ENCODE peak calls at places on chromosomes 5 and 9, in nine cellular contexts. One of them, this sample, is unnamed.

GRCh38 chr9:117013596-117013995 is 326.5 kb downstream of the TRIM32 start:
- DNase-seq in HCT116: no peak
- DNase-seq in neuronal stem cell: no peak
- DNase-seq in GM23248: no peak
- DNase-seq in neural progenitor cell: no peak
- DNase-seq in mesendoderm: no peak
- DNase-seq in A549: no peak
- DNase-seq in fibroblast of lung: no peak
- DNase-seq in astrocyte: no peak
- DNase-seq in this sample: no peak

GRCh38 chr9:20417695-20418094 is 204.6 kb downstream of the MLLT3 start:
- DNase-seq in HCT116: no peak
- DNase-seq in GM23248: no peak
- DNase-seq in neuronal stem cell: no peak
- DNase-seq in neural progenitor cell: no peak
- DNase-seq in A549: no peak
- DNase-seq in fibroblast of lung: no peak
- DNase-seq in mesendoderm: no peak
- DNase-seq in astrocyte: no peak
- DNase-seq in this sample: no peak

GRCh38 chr9:86749530-86750275 is 197.6 kb downstream of the GAS1 start:
- DNase-seq in HCT116: no peak
- DNase-seq in astrocyte: peak
- DNase-seq in neuronal stem cell: no peak
- DNase-seq in mesendoderm: no peak
- DNase-seq in A549: no peak
- DNase-seq in neural progenitor cell: no peak
- DNase-seq in GM23248: peak
- DNase-seq in fibroblast of lung: peak
- DNase-seq in this sample: no peak

GRCh38 chr5:96149021-96149420 is 187.4 kb upstream of the ELL2 start:
- DNase-seq in A549: no peak
- DNase-seq in GM23248: no peak
- DNase-seq in HCT116: no peak
- DNase-seq in neuronal stem cell: no peak
- DNase-seq in neural progenitor cell: no peak
- DNase-seq in fibroblast of lung: no peak
- DNase-seq in astrocyte: no peak
- DNase-seq in mesendoderm: no peak
- DNase-seq in this sample: no peak

GRCh38 chr9:101977614-101978210 is 239.3 kb upstream of the GRIN3A start:
- DNase-seq in neuronal stem cell: no peak
- DNase-seq in neural progenitor cell: no peak
- DNase-seq in mesendoderm: peak
- DNase-seq in fibroblast of lung: peak
- DNase-seq in GM23248: peak
- DNase-seq in astrocyte: no peak
- DNase-seq in HCT116: peak
- DNase-seq in A549: no peak
- DNase-seq in this sample: peak

GRCh38 chr5:1416856-1417469 is 28.3 kb downstream of the SLC6A3 start:
- DNase-seq in neural progenitor cell: no peak
- DNase-seq in astrocyte: no peak
- DNase-seq in mesendoderm: no peak
- DNase-seq in A549: no peak
- DNase-seq in fibroblast of lung: no peak
- DNase-seq in GM23248: no peak
- DNase-seq in HCT116: no peak
- DNase-seq in neuronal stem cell: no peak
- DNase-seq in this sample: no peak

GRCh38 chr9:17824191-17824926 is 245.5 kb downstream of the SH3GL2 start:
- DNase-seq in neural progenitor cell: peak
- DNase-seq in GM23248: no peak
- DNase-seq in astrocyte: peak
- DNase-seq in neuronal stem cell: peak
- DNase-seq in HCT116: no peak
- DNase-seq in fibroblast of lung: no peak
- DNase-seq in mesendoderm: peak
- DNase-seq in A549: no peak
- DNase-seq in this sample: peak

GRCh38 chr5:143134269-143134668 is 269.2 kb downstream of the NR3C1 start:
- DNase-seq in neural progenitor cell: peak
- DNase-seq in HCT116: no peak
- DNase-seq in fibroblast of lung: no peak
- DNase-seq in neuronal stem cell: peak
- DNase-seq in A549: no peak
- DNase-seq in astrocyte: peak
- DNase-seq in mesendoderm: no peak
- DNase-seq in GM23248: peak
- DNase-seq in this sample: no peak

GRCh38 chr5:97839338-97840081 is 656.5 kb upstream of the RIOK2 start:
- DNase-seq in astrocyte: peak
- DNase-seq in A549: no peak
- DNase-seq in GM23248: peak
- DNase-seq in neural progenitor cell: no peak
- DNase-seq in mesendoderm: no peak
- DNase-seq in HCT116: no peak
- DNase-seq in fibroblast of lung: peak
- DNase-seq in neuronal stem cell: no peak
- DNase-seq in this sample: peak

GRCh38 chr9:27542519-27542918 is 12.9 kb upstream of the MOB3B start:
- DNase-seq in fibroblast of lung: no peak
- DNase-seq in neuronal stem cell: no peak
- DNase-seq in mesendoderm: no peak
- DNase-seq in HCT116: no peak
- DNase-seq in A549: no peak
- DNase-seq in neural progenitor cell: no peak
- DNase-seq in GM23248: no peak
- DNase-seq in astrocyte: peak
- DNase-seq in this sample: no peak

GRCh38 chr9:131722260-131722659 is 17.6 kb downstream of the RAPGEF1 start:
- DNase-seq in neuronal stem cell: no peak
- DNase-seq in fibroblast of lung: peak
- DNase-seq in neural progenitor cell: no peak
- DNase-seq in GM23248: no peak
- DNase-seq in mesendoderm: no peak
- DNase-seq in HCT116: no peak
- DNase-seq in astrocyte: no peak
- DNase-seq in A549: no peak
- DNase-seq in this sample: no peak

GRCh38 chr9:16719921-16720320 is 150.5 kb downstream of the BNC2 start:
- DNase-seq in neural progenitor cell: no peak
- DNase-seq in astrocyte: no peak
- DNase-seq in HCT116: no peak
- DNase-seq in mesendoderm: no peak
- DNase-seq in fibroblast of lung: no peak
- DNase-seq in GM23248: no peak
- DNase-seq in neuronal stem cell: no peak
- DNase-seq in A549: no peak
- DNase-seq in this sample: no peak
- H3K4me2 ChIP-seq in neural progenitor cell: no peak
- H3K4me2 ChIP-seq in astrocyte: peak
- H3K4me2 ChIP-seq in HCT116: no peak
- H3K4me2 ChIP-seq in mesendoderm: no peak
- H3K4me2 ChIP-seq in fibroblast of lung: no peak
- H3K4me2 ChIP-seq in GM23248: peak
- H3K4me2 ChIP-seq in neuronal stem cell: no peak
- H3K4me2 ChIP-seq in A549: peak
- H3K4me2 ChIP-seq in this sample: peak

GRCh38 chr5:9483251-9483650 is 62.6 kb downstream of the SEMA5A start:
- DNase-seq in A549: no peak
- DNase-seq in neural progenitor cell: no peak
- DNase-seq in HCT116: no peak
- DNase-seq in neuronal stem cell: no peak
- DNase-seq in fibroblast of lung: peak
- DNase-seq in GM23248: no peak
- DNase-seq in astrocyte: peak
- DNase-seq in mesendoderm: peak
- DNase-seq in this sample: no peak
- H3K4me2 ChIP-seq in A549: no peak
- H3K4me2 ChIP-seq in neural progenitor cell: no peak
- H3K4me2 ChIP-seq in HCT116: no peak
- H3K4me2 ChIP-seq in neuronal stem cell: no peak
- H3K4me2 ChIP-seq in fibroblast of lung: peak
- H3K4me2 ChIP-seq in GM23248: peak
- H3K4me2 ChIP-seq in astrocyte: peak
- H3K4me2 ChIP-seq in mesendoderm: no peak
- H3K4me2 ChIP-seq in this sample: no peak

GRCh38 chr9:5511935-5512580 is 1.7 kb downstream of the PDCD1LG2 start:
- DNase-seq in astrocyte: no peak
- DNase-seq in GM23248: peak
- DNase-seq in mesendoderm: no peak
- DNase-seq in neuronal stem cell: no peak
- DNase-seq in fibroblast of lung: peak
- DNase-seq in neural progenitor cell: no peak
- DNase-seq in A549: no peak
- DNase-seq in HCT116: no peak
- DNase-seq in this sample: peak
- H3K4me2 ChIP-seq in astrocyte: peak
- H3K4me2 ChIP-seq in GM23248: peak
- H3K4me2 ChIP-seq in mesendoderm: no peak
- H3K4me2 ChIP-seq in neuronal stem cell: no peak
- H3K4me2 ChIP-seq in fibroblast of lung: peak
- H3K4me2 ChIP-seq in neural progenitor cell: no peak
- H3K4me2 ChIP-seq in A549: no peak
- H3K4me2 ChIP-seq in HCT116: no peak
- H3K4me2 ChIP-seq in this sample: peak

GRCh38 chr5:139906661-139907060 is 111.1 kb downstream of the PSD2 start:
- DNase-seq in A549: no peak
- DNase-seq in HCT116: no peak
- DNase-seq in neural progenitor cell: no peak
- DNase-seq in mesendoderm: no peak
- DNase-seq in fibroblast of lung: no peak
- DNase-seq in GM23248: no peak
- DNase-seq in astrocyte: no peak
- DNase-seq in neuronal stem cell: no peak
- DNase-seq in this sample: no peak

GRCh38 chr5:139903450-139903804 is 107.8 kb downstream of the PSD2 start:
- DNase-seq in A549: no peak
- DNase-seq in neuronal stem cell: no peak
- DNase-seq in HCT116: no peak
- DNase-seq in mesendoderm: no peak
- DNase-seq in GM23248: no peak
- DNase-seq in astrocyte: no peak
- DNase-seq in fibroblast of lung: no peak
- DNase-seq in neural progenitor cell: peak
- DNase-seq in this sample: no peak

GRCh38 chr5:139903805-139904565 is 108.4 kb downstream of the PSD2 start:
- DNase-seq in HCT116: no peak
- DNase-seq in A549: peak
- DNase-seq in GM23248: peak
- DNase-seq in mesendoderm: peak
- DNase-seq in neuronal stem cell: peak
- DNase-seq in neural progenitor cell: peak
- DNase-seq in astrocyte: no peak
- DNase-seq in fibroblast of lung: no peak
- DNase-seq in this sample: no peak

GRCh38 chr5:139905401-139905800 is 109.8 kb downstream of the PSD2 start:
- DNase-seq in neuronal stem cell: no peak
- DNase-seq in A549: no peak
- DNase-seq in astrocyte: no peak
- DNase-seq in mesendoderm: no peak
- DNase-seq in fibroblast of lung: no peak
- DNase-seq in neural progenitor cell: no peak
- DNase-seq in GM23248: no peak
- DNase-seq in HCT116: no peak
- DNase-seq in this sample: no peak

DNA sequence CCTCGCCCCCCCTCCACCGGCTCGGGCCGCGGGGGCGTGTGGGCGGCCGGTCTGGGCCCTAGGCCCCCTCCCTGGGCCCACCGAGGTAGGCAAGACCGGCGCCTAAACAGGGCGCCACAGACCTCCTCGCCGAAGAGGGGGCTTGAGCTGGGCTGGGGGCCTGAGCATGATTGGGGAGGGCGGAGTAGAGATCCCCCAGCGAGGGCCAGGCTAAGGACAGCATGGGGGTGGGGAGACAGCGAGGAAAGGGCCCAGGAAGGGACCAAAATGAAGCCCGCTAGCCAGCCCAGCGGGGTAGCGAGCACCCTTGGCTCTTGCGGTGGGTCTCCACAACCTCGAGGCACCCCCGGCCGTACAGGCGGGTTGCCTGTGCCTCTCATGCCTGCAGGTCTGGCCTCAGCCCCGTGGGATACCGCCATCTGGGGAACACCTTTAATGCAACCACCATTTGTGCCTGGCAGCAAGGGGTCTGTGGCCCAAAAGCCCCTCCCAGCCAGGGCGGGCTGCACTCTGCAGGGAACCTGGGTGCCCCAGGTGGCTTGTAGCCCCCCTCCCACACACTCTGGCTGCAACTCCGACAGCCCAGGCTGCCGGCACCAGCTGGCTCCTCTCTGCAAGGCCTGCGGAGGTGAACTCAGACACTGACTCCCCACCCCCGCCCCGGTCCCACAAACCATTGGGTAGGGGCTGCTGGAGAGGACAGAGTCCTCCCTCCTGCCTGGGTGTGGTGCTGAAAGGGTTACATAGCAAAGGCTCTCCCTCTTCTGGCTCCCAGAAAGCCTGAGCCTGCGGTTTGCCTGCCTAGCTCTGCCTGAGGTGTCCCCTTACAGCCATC is 109.2 kb downstream of the PSD2 start:
- DNase-seq in astrocyte: no peak
- DNase-seq in fibroblast of lung: no peak
- DNase-seq in mesendoderm: peak
- DNase-seq in A549: no peak
- DNase-seq in neural progenitor cell: peak
- DNase-seq in neuronal stem cell: peak
- DNase-seq in HCT116: no peak
- DNase-seq in GM23248: no peak
- DNase-seq in this sample: no peak
- H3K4me2 ChIP-seq in astrocyte: peak
- H3K4me2 ChIP-seq in fibroblast of lung: no peak
- H3K4me2 ChIP-seq in mesendoderm: peak
- H3K4me2 ChIP-seq in A549: peak
- H3K4me2 ChIP-seq in neural progenitor cell: peak
- H3K4me2 ChIP-seq in neuronal stem cell: peak
- H3K4me2 ChIP-seq in HCT116: peak
- H3K4me2 ChIP-seq in GM23248: no peak
- H3K4me2 ChIP-seq in this sample: no peak

DNA sequence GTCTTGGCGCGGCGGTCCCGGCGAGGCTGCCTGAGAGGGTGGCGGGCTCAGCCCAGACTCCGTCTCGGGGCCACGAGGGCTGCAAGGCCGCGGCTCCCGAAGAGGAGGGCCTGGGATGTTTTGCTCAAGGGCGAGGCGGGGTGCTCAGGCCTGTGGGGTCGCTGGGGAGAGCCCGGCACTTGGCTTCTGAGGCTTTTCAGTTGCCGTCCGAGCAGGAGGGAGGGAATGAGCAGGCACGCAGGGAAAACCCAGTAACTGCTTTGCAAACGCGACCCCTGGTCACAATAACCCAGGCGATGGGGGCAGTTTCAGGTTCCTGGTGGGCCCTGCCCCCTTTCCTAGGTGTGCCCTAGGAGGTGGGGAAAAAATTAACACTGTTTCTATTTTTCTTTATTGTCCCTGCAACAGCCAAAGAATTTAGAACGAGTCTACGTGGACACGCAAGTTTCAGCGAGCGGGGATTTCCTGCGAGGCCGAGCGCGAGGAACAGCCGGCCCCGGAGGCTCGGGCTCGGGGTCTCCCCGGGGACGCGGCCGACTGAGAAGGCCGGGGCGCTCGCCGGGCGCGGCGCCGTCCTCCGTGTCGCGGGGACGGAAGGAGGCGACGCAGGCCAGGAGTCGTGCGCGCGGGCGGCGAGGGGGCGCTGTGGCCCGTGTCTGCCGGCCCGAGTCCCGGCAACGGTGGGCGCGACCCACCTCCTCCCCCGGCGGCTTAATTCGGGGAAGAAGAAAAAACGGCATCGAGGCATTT is 3.3 kb upstream of the IRX2 start:
- DNase-seq in GM23248: peak
- DNase-seq in fibroblast of lung: no peak
- DNase-seq in HCT116: no peak
- DNase-seq in mesendoderm: peak
- DNase-seq in A549: no peak
- DNase-seq in neural progenitor cell: peak
- DNase-seq in astrocyte: no peak
- DNase-seq in neuronal stem cell: no peak
- DNase-seq in this sample: no peak
- H3K4me2 ChIP-seq in GM23248: peak
- H3K4me2 ChIP-seq in fibroblast of lung: no peak
- H3K4me2 ChIP-seq in HCT116: no peak
- H3K4me2 ChIP-seq in mesendoderm: peak
- H3K4me2 ChIP-seq in A549: no peak
- H3K4me2 ChIP-seq in neural progenitor cell: peak
- H3K4me2 ChIP-seq in astrocyte: peak
- H3K4me2 ChIP-seq in neuronal stem cell: peak
- H3K4me2 ChIP-seq in this sample: no peak

This sample was measured in endothelial cell of umbilical vein.